ENCODE peak calls at places on chromosomes 13 and 19, in nine cellular contexts. S is ascending aorta; C is RWPE2; V is left ventricle myocardium inferior; L is cardiac muscle cell; N is heart left ventricle; I is neural progenitor cell; Y is CD8-positive, alpha-beta memory T cell; Z is HepG2. M is an unnamed sample. For H3K4me1, the result is how much of the 10 kb centered on the place peaks cover.

GRCh38 chr19:4575267-4575793 is 15.8 kb upstream of the SEMA6B start:
- DNase-seq in S (peak), C (no peak), V (peak), L (peak), N (peak), I (peak), Y (no peak), Z (peak), M (peak)

GRCh38 chr19:48965806-48966540 is 864 bp downstream of the FTL start:
- DNase-seq in S (peak), C (peak), V (peak), L (peak), N (peak), I (peak), Y (peak), Z (peak), M (peak)

GRCh38 chr13:62767473-62767872 is 1351.8 kb upstream of the PCDH20 start:
- DNase-seq in S (no peak), C (no peak), V (no peak), L (no peak), N (no peak), I (no peak), Y (no peak), Z (no peak), M (no peak)

GRCh38 chr19:10010247-10010691 is at the start of gene COL5A3:
- DNase-seq in S (no peak), C (no peak), V (peak), L (peak), N (peak), I (peak), Y (no peak), Z (no peak), M (no peak)

GRCh38 chr13:21243045-21243842 is 66.8 kb downstream of the MRPL57 start:
- DNase-seq in S (no peak), C (no peak), V (no peak), L (no peak), N (no peak), I (no peak), Y (no peak), Z (no peak), M (no peak)

GRCh38 chr19:16199275-16199932 is 1.7 kb downstream of the AP1M1 start:
- DNase-seq in S (no peak), C (no peak), V (no peak), L (no peak), N (no peak), I (no peak), Y (no peak), Z (no peak), M (no peak)

GRCh38 chr19:15280048-15280725 is 47.9 kb upstream of the EPHX3 start:
- DNase-seq in S (no peak), C (no peak), V (peak), L (no peak), N (no peak), I (no peak), Y (no peak), Z (no peak), M (no peak)

GRCh38 chr13:23380534-23380933 is 53.0 kb downstream of the SACS start:
- DNase-seq in S (no peak), C (no peak), V (no peak), L (peak), N (no peak), I (no peak), Y (no peak), Z (no peak), M (peak)

GRCh38 chr13:64553411-64554129 is 2676.6 kb downstream of the PCDH9 start:
- DNase-seq in S (no peak), C (no peak), V (no peak), L (peak), N (no peak), I (no peak), Y (no peak), Z (no peak), M (no peak)

GRCh38 chr13:99220199-99220931 is 19.7 kb downstream of the UBAC2 start:
- DNase-seq in S (no peak), C (no peak), V (no peak), L (no peak), N (no peak), I (no peak), Y (peak), Z (no peak), M (no peak)

GRCh38 chr13:99224019-99224418 is 23.4 kb downstream of the UBAC2 start:
- DNase-seq in S (no peak), C (no peak), V (no peak), L (no peak), N (no peak), I (peak), Y (no peak), Z (no peak), M (no peak)

GRCh38 chr13:99218545-99218944 is 17.9 kb downstream of the UBAC2 start:
- DNase-seq in S (no peak), C (no peak), V (peak), L (no peak), N (peak), I (peak), Y (no peak), Z (no peak), M (peak)

GRCh38 chr13:99218969-99219368 is 18.3 kb downstream of the UBAC2 start:
- DNase-seq in S (no peak), C (no peak), V (no peak), L (no peak), N (no peak), I (no peak), Y (peak), Z (no peak), M (no peak)

DNA sequence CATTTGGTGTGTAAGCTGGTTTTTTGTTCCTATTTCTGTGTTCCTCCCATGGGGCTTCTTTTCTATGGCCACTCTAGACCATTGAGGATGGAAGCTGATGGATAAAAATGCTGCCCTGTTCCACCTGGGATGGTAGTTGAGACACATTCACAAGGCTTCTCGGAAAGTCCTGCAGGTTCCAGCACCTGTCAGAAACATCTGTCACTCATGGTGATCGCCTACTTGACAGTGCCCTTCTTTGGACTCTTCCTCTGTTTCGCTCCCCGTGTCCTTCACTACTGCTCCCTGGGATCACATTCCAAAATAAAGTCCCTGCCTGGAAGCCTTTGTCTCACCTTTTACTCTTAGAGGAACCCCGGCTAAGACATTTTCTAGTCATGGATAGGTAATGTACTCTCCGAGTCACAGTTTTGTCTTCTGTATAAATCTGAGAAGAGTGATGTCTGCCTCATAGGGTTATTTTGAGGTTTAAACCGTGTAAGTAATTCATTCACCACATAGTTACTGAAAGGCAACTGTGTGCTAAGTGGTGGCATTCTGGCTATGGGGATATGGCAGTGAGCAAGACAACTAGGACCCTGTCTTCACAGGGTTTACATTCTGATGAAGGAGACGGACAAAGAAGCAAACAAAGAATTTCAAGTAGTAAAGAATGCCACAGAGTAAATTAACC is 21.0 kb downstream of the UBAC2 start:
- DNase-seq in S (no peak), C (no peak), V (no peak), L (no peak), N (no peak), I (no peak), Y (no peak), Z (no peak), M (no peak)
- H3K4me1 ChIP-seq in S (under half), C (under half), V (half or more), L (under half), N (half or more), I (under half), Y (half or more), Z (under half), M (under half)

GRCh38 chr13:33279414-33279813 is 6.1 kb downstream of the STARD13 start:
- DNase-seq in S (no peak), C (no peak), V (no peak), L (no peak), N (no peak), I (no peak), Y (no peak), Z (no peak), M (no peak)

GRCh38 chr13:33279898-33280549 is 5.5 kb downstream of the STARD13 start:
- DNase-seq in S (peak), C (peak), V (no peak), L (peak), N (no peak), I (no peak), Y (no peak), Z (peak), M (peak)

GRCh38 chr13:33280923-33281322 is 4.6 kb downstream of the STARD13 start:
- DNase-seq in S (no peak), C (no peak), V (no peak), L (no peak), N (no peak), I (no peak), Y (no peak), Z (no peak), M (peak)

GRCh38 chr13:33281951-33282595 is 3.5 kb downstream of the STARD13 start:
- DNase-seq in S (no peak), C (no peak), V (no peak), L (no peak), N (no peak), I (no peak), Y (no peak), Z (no peak), M (no peak)

DNA sequence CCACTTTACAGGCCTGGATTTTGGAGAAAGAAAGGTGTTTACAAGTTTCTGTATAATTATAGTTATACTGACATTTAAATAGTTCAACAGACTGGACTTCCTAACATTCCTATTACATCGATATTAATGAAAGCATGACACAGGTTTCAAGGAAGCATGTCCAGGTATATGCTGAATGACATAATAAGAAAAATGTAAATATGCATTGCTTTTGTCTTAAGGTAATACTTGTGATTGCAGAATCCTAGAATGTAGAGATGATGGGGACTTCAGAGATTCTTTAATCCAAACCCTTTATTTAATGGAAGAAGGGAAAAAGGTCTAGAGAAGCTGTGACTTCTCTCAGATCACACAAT is 5.0 kb downstream of the STARD13 start:
- DNase-seq in S (no peak), C (no peak), V (no peak), L (no peak), N (no peak), I (no peak), Y (no peak), Z (no peak), M (no peak)
- H3K4me1 ChIP-seq in S (under half), C (half or more), V (half or more), L (under half), N (half or more), I (under half), Y (under half), Z (half or more), M (half or more)

DNA sequence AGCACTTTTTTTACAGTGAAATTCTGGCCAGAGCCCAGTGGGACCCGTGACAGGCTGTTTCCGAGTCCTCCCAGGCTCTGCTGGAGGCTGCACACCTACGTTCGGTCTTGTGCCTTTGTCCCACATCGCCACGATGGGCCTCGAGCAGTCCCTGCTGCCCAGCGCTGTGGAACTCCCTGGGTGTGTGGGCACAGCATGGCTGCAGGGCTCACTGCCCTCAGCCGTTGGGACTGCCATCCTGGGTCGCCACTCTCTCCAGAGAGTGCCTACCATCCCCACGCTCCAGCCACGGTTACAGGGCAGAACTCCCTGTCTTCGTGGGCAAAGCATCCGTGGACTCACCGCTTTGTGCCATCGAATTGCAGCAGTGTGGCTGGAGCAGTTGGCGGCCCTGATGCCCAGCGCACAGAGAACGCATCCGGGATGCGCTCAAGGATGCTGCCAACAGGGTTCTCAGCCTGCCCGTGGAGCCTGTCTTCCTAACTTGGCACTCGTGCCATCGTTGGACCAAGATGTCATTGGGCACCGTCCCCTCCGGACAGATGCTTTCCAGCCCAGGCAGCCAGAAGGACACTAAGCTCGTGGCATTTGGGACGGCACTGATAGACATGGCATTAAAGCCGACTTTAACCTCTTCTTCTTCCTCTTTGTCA is 85.0 kb upstream of the ARHGEF7 start:
- DNase-seq in S (no peak), C (no peak), V (no peak), L (no peak), N (no peak), I (no peak), Y (no peak), Z (no peak), M (peak)
- H3K4me1 ChIP-seq in S (under half), C (under half), V (under half), L (under half), N (under half), I (under half), Y (under half), Z (under half), M (under half)

DNA sequence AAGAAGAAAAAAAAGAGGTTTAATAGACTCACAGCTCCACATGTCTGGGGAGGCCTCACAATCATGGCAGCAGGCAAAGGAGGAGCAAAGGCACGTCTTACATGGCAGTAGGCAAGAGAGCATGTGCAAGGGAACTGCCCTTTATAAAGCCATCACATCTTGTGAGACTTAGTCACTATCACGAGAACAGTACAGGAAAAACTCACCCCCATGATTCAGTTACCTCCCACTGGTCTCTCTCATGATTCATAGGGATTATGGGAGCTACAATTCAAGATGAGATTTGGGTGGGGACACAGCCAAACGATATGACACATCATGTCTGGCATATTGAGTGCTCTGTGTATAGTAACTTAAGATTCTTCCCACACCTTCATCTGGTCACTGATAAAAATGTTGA is 60.2 kb upstream of the AKAP11 start:
- DNase-seq in S (no peak), C (no peak), V (no peak), L (no peak), N (no peak), I (no peak), Y (no peak), Z (no peak), M (no peak)
- H3K4me1 ChIP-seq in S (under half), C (under half), V (under half), L (under half), N (under half), I (under half), Y (under half), Z (under half), M (under half)